ENCODE peak calls at places on chromosomes 2 and 18, in six cellular contexts. B, E, T, F, S and I are unnamed samples.

GRCh38 chr18:48072428-48073204 is 142.2 kb upstream of the SMAD2 start:
- DNase-seq in B (no peak), F (no peak), E (no peak), T (no peak), S (peak), I (no peak)

GRCh38 chr2:9918275-9918674 is 33.2 kb upstream of the GRHL1 start:
- DNase-seq in F (no peak), S (no peak), T (no peak), E (no peak), B (peak), I (no peak)

GRCh38 chr2:77370505-77370904 is 151.7 kb downstream of the LRRTM4 start:
- DNase-seq in S (no peak), F (no peak), B (no peak), T (no peak), E (no peak), I (no peak)

GRCh38 chr2:45892236-45892701 is 240.8 kb downstream of the PRKCE start:
- DNase-seq in S (peak), E (no peak), T (no peak), B (peak), F (no peak), I (no peak)

GRCh38 chr2:99700482-99701398 is 210.9 kb upstream of the REV1 start:
- DNase-seq in S (no peak), E (no peak), T (no peak), B (no peak), F (no peak), I (no peak)

GRCh38 chr18:51151568-51152511 is 45.6 kb downstream of the MEX3C start:
- DNase-seq in E (no peak), B (no peak), T (no peak), S (no peak), F (no peak), I (no peak)

GRCh38 chr2:68292108-68292710 is 27.5 kb downstream of the CNRIP1 start:
- DNase-seq in F (peak), B (peak), S (peak), T (no peak), E (peak), I (no peak)

GRCh38 chr18:56083889-56084288 is 495.9 kb upstream of the TCF4 start:
- DNase-seq in B (no peak), F (no peak), E (no peak), T (no peak), S (no peak), I (no peak)

GRCh38 chr2:37698931-37699481 is 27.6 kb upstream of the CDC42EP3 start:
- DNase-seq in F (no peak), T (no peak), S (peak), E (no peak), B (no peak), I (no peak)

GRCh38 chr2:217695033-217695520 is 307.7 kb downstream of the TNS1 start:
- DNase-seq in E (no peak), T (no peak), F (no peak), S (peak), B (peak), I (peak)

GRCh38 chr18:55206941-55207340 is 247.7 kb upstream of the CCDC68 start:
- DNase-seq in T (no peak), F (no peak), S (no peak), B (no peak), E (no peak), I (no peak)

GRCh38 chr2:25697559-25698341 is 24.4 kb upstream of the DTNB start:
- DNase-seq in B (peak), T (no peak), F (no peak), E (no peak), S (peak), I (no peak)

GRCh38 chr2:9392895-9393757 is 30.2 kb downstream of the ITGB1BP1 start:
- DNase-seq in E (peak), B (peak), T (no peak), S (peak), F (no peak), I (no peak)

GRCh38 chr18:45370190-45371010 is 244.9 kb upstream of the SLC14A2 start:
- DNase-seq in E (peak), T (no peak), S (peak), F (no peak), B (peak), I (no peak)

GRCh38 chr2:74511104-74511989 is 2.9 kb upstream of the TLX2 start:
- DNase-seq in F (no peak), S (no peak), B (no peak), T (no peak), E (no peak), I (no peak)

GRCh38 chr2:133497261-133497893 is 70.9 kb downstream of the NCKAP5 start:
- DNase-seq in E (peak), F (no peak), T (no peak), S (no peak), B (peak), I (no peak)

GRCh38 chr2:175454953-175455389 is 273.5 kb upstream of the ATP5MC3 start:
- DNase-seq in F (no peak), E (peak), S (no peak), T (no peak), B (no peak), I (no peak)

GRCh38 chr2:4053769-4054493 is 350.6 kb downstream of the DCDC2C start:
- DNase-seq in B (no peak), E (peak), F (no peak), T (no peak), S (no peak), I (no peak)
- TF ChIP-seq CTCF in B (no peak), E (peak), F (no peak), T (no peak), S (peak), I (no peak)

DNA sequence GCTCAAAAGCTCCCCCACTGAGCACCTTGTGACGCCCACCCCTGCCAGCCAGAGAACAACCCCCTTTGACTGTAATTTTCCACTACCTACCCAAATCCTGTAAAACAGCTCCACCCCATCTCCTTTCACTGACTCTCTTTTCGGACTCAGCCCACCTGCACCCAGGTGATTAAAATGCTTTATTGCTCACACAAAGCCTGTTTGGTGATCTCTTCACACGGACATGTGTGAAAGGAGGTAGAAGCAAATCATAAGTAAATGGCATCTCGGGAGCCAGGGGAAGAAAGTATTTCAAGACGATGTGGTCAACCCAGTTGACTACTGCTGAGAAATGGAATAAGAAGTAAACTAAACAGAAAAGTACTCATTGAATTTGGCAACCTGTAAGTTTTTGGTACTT is 11.2 kb upstream of the NCKAP1 start:
- DNase-seq in B (no peak), F (no peak), E (no peak), T (no peak), S (no peak), I (no peak)
- H3K4me3 ChIP-seq in B (no peak), F (no peak), E (no peak), T (no peak), S (no peak), I (no peak)

GRCh38 chr2:182301093-182301492 is 125.7 kb downstream of the PDE1A start:
- DNase-seq in F (no peak), E (peak), B (peak), T (no peak), S (peak), I (no peak)
- TF ChIP-seq CTCF in F (no peak), E (peak), B (no peak), T (no peak), S (peak), I (no peak)

DNA sequence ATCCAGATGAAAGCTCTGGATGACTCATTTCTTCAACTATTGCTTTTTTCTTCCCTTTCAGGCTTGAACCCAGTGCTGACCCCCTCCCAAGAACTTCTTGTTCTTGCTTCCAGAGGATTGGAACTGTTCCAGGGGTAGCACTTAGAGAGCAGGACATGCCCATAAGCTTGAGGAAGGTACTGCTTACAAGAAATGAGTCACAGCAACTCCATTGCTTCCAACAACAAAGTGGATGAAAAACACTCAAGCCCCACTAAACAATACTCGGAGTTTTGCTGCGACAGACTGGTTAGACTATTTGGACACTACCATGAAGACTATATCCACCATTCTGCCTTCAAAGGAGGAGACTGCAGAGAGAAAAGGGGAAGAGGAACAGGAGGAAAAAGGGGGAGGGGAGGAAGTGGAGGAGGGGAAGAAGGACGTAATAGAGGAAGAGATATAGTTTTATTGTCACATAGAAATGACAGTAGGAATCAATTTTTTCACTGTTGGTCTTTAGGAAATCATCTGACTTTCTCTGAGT is 1.6 kb upstream of the EPC2 start:
- DNase-seq in T (no peak), B (peak), E (no peak), S (peak), F (peak), I (no peak)
- H3K4me3 ChIP-seq in T (no peak), B (no peak), E (no peak), S (peak), F (peak), I (no peak)